ENCODE peak calls at places on chromosomes 3 and 15, in seven cellular contexts. H is BJ, P is NB4, U is lower leg skin, J is HFFc6, T is GM13976, X is heart right ventricle. C is an unnamed sample.

GRCh38 chr15:63473999-63474809 is 30.2 kb upstream of the USP3 start:
- DNase-seq in H (no peak), P (no peak), U (no peak), J (peak; percentile 69), T (peak; percentile 50), X (no peak), C (peak; percentile 53)

GRCh38 chr15:71705151-71705550 is 105.2 kb upstream of the NR2E3 start:
- DNase-seq in H (no peak), P (no peak), U (no peak), J (peak; percentile 51), T (no peak), X (no peak), C (no peak)

GRCh38 chr15:57406040-57406772 is 29.9 kb downstream of the CGNL1 start:
- DNase-seq in H (no peak), P (no peak), U (no peak), J (no peak), T (no peak), X (no peak), C (no peak)

GRCh38 chr15:101051291-101052030 is 132.3 kb downstream of the LRRK1 start:
- DNase-seq in H (no peak), P (no peak), U (peak; percentile 80), J (no peak), T (no peak), X (peak; percentile 2), C (no peak)

GRCh38 chr3:38985581-38985980 is 66.2 kb downstream of the SCN11A start:
- DNase-seq in H (peak; percentile 35), P (no peak), U (no peak), J (peak; percentile 89), T (no peak), X (no peak), C (no peak)

GRCh38 chr3:121883507-121883906 is 10.7 kb upstream of the SLC15A2 start:
- DNase-seq in H (no peak), P (peak; percentile 56), U (no peak), J (peak; percentile 5), T (peak; percentile 20), X (no peak), C (no peak)

GRCh38 chr15:96359772-96360498 is 29.4 kb downstream of the NR2F2 start:
- DNase-seq in H (no peak), P (no peak), U (no peak), J (peak; percentile 49), T (peak; percentile 33), X (no peak), C (no peak)

GRCh38 chr3:37564518-37564917 is 297.2 kb upstream of the CTDSPL start:
- DNase-seq in H (no peak), P (no peak), U (no peak), J (no peak), T (no peak), X (no peak), C (no peak)

GRCh38 chr3:9897408-9898372 is 5.0 kb upstream of the IL17RE start:
- DNase-seq in H (no peak), P (no peak), U (no peak), J (no peak), T (no peak), X (no peak), C (no peak)

GRCh38 chr15:58743161-58743502 is 6.4 kb downstream of the ADAM10 start:
- DNase-seq in H (no peak), P (no peak), U (no peak), J (no peak), T (no peak), X (no peak), C (no peak)

GRCh38 chr3:87250009-87250408 is 22.9 kb downstream of the CHMP2B start:
- DNase-seq in H (no peak), P (no peak), U (no peak), J (no peak), T (no peak), X (no peak), C (no peak)

GRCh38 chr3:57659810-57660439 is 33.0 kb downstream of the DENND6A start:
- DNase-seq in H (no peak), P (no peak), U (no peak), J (no peak), T (no peak), X (no peak), C (no peak)

GRCh38 chr3:36981006-36981405 is 11.9 kb downstream of the EPM2AIP1 start:
- DNase-seq in H (no peak), P (no peak), U (no peak), J (no peak), T (no peak), X (no peak), C (no peak)

GRCh38 chr3:46977811-46978195 is 1.3 kb upstream of the CCDC12 start:
- DNase-seq in H (no peak), P (no peak), U (peak; percentile 72), J (no peak), T (no peak), X (no peak), C (no peak)

GRCh38 chr3:56801597-56802410 is at the start of gene ARHGEF3:
- DNase-seq in H (no peak), P (peak; percentile 60), U (peak; percentile 96), J (peak; percentile 57), T (peak; percentile 94), X (peak; percentile 83), C (peak; percentile 93)

GRCh38 chr3:4409415-4409814 is 57.7 kb downstream of the SUMF1 start:
- DNase-seq in H (no peak), P (no peak), U (no peak), J (no peak), T (peak; percentile 11), X (no peak), C (no peak)

GRCh38 chr3:104436536-104436935 is 930.2 kb upstream of the ALCAM start:
- DNase-seq in H (no peak), P (no peak), U (no peak), J (no peak), T (no peak), X (no peak), C (no peak)

GRCh38 chr3:171260430-171260829 is 199.8 kb downstream of the TNIK start:
- DNase-seq in H (no peak), P (no peak), U (no peak), J (no peak), T (no peak), X (no peak), C (no peak)

GRCh38 chr3:142560118-142560517 is 18.4 kb downstream of the ATR start:
- DNase-seq in H (no peak), P (no peak), U (no peak), J (no peak), T (no peak), X (no peak), C (no peak)

DNA sequence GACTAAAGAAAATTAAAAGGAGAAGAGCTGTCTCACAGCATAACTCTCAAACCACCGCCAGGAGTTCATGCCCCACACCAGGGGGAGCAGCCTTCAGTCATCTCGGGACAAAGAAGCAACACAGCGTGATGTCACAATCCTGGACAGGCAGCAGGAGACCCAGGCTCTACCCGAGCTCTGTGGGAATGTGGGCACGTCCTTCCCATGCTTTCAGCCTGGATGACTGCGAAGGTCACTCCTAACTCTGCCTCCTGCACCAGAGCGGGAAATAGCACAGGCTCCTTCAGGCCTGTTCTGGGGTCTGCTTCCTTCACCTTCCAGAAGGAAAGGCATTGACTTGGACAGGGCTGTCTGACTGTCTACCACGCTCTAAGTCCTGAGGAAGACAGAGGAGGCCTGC is 31.3 kb downstream of the NOX5 start:
- DNase-seq in H (no peak), P (peak; percentile 76), U (peak; percentile 26), J (no peak), T (no peak), X (no peak), C (no peak)
- TF ChIP-seq CTCF in H (peak; percentile 25), P (peak; percentile 36), U (no peak), J (peak; percentile 55), T (no peak), X (no peak), C (no peak)

GRCh38 chr3:183502782-183503181 is 52.7 kb downstream of the KLHL6 start:
- DNase-seq in H (no peak), P (no peak), U (peak; percentile 23), J (no peak), T (no peak), X (no peak), C (no peak)
- TF ChIP-seq CTCF in H (no peak), P (no peak), U (no peak), J (peak; percentile 30), T (no peak), X (peak; percentile 62), C (no peak)

DNA sequence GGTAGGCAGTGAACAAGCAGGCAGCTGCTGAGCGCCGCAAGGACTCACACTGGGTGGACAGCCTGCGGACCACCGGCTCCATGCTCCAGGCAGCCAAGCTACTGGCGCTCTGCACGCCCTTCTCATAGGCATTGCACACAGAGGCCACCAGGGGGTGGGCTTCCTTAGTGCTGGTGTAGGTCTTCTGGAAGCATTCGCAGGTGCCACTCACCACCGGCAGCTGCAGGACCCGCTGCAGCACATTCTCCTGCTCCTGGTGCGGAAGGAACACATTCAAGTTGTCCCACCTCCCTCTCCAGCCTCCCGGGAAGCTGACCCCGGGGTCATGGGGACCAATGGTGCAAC is 6.0 kb downstream of the PLIN1 start:
- DNase-seq in H (no peak), P (peak; percentile 61), U (peak; percentile 76), J (no peak), T (peak; percentile 69), X (no peak), C (peak; percentile 61)
- TF ChIP-seq CTCF in H (peak; percentile 29), P (peak; percentile 90), U (no peak), J (peak; percentile 71), T (peak; percentile 51), X (no peak), C (peak; percentile 35)

GRCh38 chr3:156474560-156475389 is 80.1 kb downstream of the SSR3 start:
- DNase-seq in H (no peak), P (peak; percentile 3), U (no peak), J (no peak), T (no peak), X (no peak), C (peak; percentile 14)
- TF ChIP-seq CTCF in H (peak; percentile 44), P (peak; percentile 57), U (no peak), J (peak; percentile 29), T (peak; percentile 51), X (no peak), C (peak; percentile 42)